ENCODE peak calls at places on chromosomes 1 and 21, in five cellular contexts. D, S, C, A and I are unnamed samples.

GRCh38 chr21:23531444-23531843 is 2075.8 kb downstream of the MRPL39 start:
- DNase-seq in D (no peak), S (no peak), C (no peak), A (no peak), I (no peak)

GRCh38 chr1:161098161-161099068 is at the start of gene KLHDC9:
- DNase-seq in D (peak), S (peak), C (no peak), A (peak), I (peak)

GRCh38 chr1:178364782-178365181 is 132.0 kb downstream of the CLEC20A start:
- DNase-seq in D (no peak), S (no peak), C (no peak), A (no peak), I (no peak)

GRCh38 chr1:90707363-90707710 is 9.8 kb downstream of the BARHL2 start:
- DNase-seq in D (peak), S (peak), C (no peak), A (peak), I (peak)

GRCh38 chr1:180580237-180580636 is 21.5 kb downstream of the OVAAL start:
- DNase-seq in D (no peak), S (no peak), C (no peak), A (peak), I (no peak)

GRCh38 chr1:9592510-9593075 is 3.9 kb downstream of the TMEM201 start:
- DNase-seq in D (no peak), S (no peak), C (no peak), A (no peak), I (no peak)

GRCh38 chr21:17848228-17848627 is 29.1 kb upstream of the C21orf91 start:
- DNase-seq in D (peak), S (peak), C (peak), A (no peak), I (no peak)

GRCh38 chr1:155051777-155052398 is 772 bp downstream of the ADAM15 start:
- DNase-seq in D (no peak), S (peak), C (no peak), A (peak), I (peak)

GRCh38 chr1:184387069-184387870 is 441 bp downstream of the C1orf21 start:
- DNase-seq in D (no peak), S (peak), C (no peak), A (peak), I (peak)

GRCh38 chr1:22814176-22815042 is 103.8 kb downstream of the EPHB2 start:
- DNase-seq in D (no peak), S (no peak), C (no peak), A (no peak), I (no peak)

GRCh38 chr1:101960164-101960563 is 36.6 kb downstream of the OLFM3 start:
- DNase-seq in D (no peak), S (no peak), C (no peak), A (no peak), I (no peak)

GRCh38 chr1:235067396-235068154 is 61.1 kb downstream of the TOMM20 start:
- DNase-seq in D (peak), S (no peak), C (peak), A (no peak), I (peak)

GRCh38 chr1:221667504-221667903 is 74.4 kb downstream of the DUSP10 start:
- DNase-seq in D (peak), S (no peak), C (peak), A (no peak), I (no peak)

GRCh38 chr1:59446257-59446901 is 149.5 kb downstream of the FGGY start:
- DNase-seq in D (no peak), S (no peak), C (peak), A (peak), I (no peak)

GRCh38 chr1:25820247-25821111 is 725 bp downstream of the MTFR1L start:
- DNase-seq in D (no peak), S (peak), C (no peak), A (peak), I (peak)

GRCh38 chr1:151867785-151868403 is 14.4 kb upstream of the THEM5 start:
- DNase-seq in D (no peak), S (no peak), C (no peak), A (no peak), I (peak)

GRCh38 chr1:98055457-98055856 is 134.6 kb upstream of the DPYD start:
- DNase-seq in D (no peak), S (no peak), C (no peak), A (no peak), I (no peak)

GRCh38 chr1:101239095-101240040 is 2.5 kb downstream of the S1PR1 start:
- DNase-seq in D (no peak), S (no peak), C (no peak), A (no peak), I (peak)

GRCh38 chr21:25563399-25564116 is 43.7 kb downstream of the MRPL39 start:
- DNase-seq in D (no peak), S (no peak), C (no peak), A (no peak), I (peak)

GRCh38 chr1:85058311-85058710 is 10.0 kb upstream of the MCOLN3 start:
- DNase-seq in D (no peak), S (peak), C (no peak), A (no peak), I (no peak)

GRCh38 chr1:30423570-30423969 is 299.8 kb downstream of the MATN1 start:
- DNase-seq in D (no peak), S (no peak), C (no peak), A (no peak), I (no peak)

GRCh38 chr1:67230539-67230938 is 64.3 kb downstream of the IL23R start:
- DNase-seq in D (no peak), S (no peak), C (no peak), A (no peak), I (no peak)

GRCh38 chr1:238789916-238790667 is 596.3 kb upstream of the CHRM3 start:
- DNase-seq in D (no peak), S (no peak), C (no peak), A (no peak), I (no peak)

GRCh38 chr1:211258310-211258755 is 833 bp upstream of the RCOR3 start:
- DNase-seq in D (peak), S (peak), C (peak), A (peak), I (peak)

GRCh38 chr1:183327429-183328290 is 90.5 kb downstream of the NMNAT2 start:
- DNase-seq in D (no peak), S (no peak), C (no peak), A (no peak), I (no peak)

GRCh38 chr21:35048706-35049617 is at the start of gene RUNX1:
- DNase-seq in D (no peak), S (peak), C (no peak), A (no peak), I (peak)

GRCh38 chr21:35282944-35283343 is 233.8 kb upstream of the RUNX1 start:
- DNase-seq in D (no peak), S (no peak), C (no peak), A (no peak), I (no peak)

GRCh38 chr1:29635501-29636263 is 399.4 kb downstream of the PTPRU start:
- DNase-seq in D (no peak), S (no peak), C (no peak), A (no peak), I (no peak)

GRCh38 chr21:39441502-39442475 is 3.8 kb downstream of the LCA5L start:
- DNase-seq in D (no peak), S (peak), C (no peak), A (peak), I (peak)

GRCh38 chr1:226986496-226987178 is 46.5 kb downstream of the COQ8A start:
- DNase-seq in D (no peak), S (no peak), C (no peak), A (no peak), I (no peak)

GRCh38 chr1:95578462-95578861 is 344.5 kb downstream of the RWDD3 start:
- DNase-seq in D (no peak), S (no peak), C (no peak), A (no peak), I (no peak)

GRCh38 chr21:36693144-36694040 is 5.5 kb upstream of the SIM2 start:
- DNase-seq in D (no peak), S (peak), C (no peak), A (peak), I (no peak)
- TF ChIP-seq CTCF in D (peak), S (peak), C (no peak), A (peak), I (no peak)

DNA sequence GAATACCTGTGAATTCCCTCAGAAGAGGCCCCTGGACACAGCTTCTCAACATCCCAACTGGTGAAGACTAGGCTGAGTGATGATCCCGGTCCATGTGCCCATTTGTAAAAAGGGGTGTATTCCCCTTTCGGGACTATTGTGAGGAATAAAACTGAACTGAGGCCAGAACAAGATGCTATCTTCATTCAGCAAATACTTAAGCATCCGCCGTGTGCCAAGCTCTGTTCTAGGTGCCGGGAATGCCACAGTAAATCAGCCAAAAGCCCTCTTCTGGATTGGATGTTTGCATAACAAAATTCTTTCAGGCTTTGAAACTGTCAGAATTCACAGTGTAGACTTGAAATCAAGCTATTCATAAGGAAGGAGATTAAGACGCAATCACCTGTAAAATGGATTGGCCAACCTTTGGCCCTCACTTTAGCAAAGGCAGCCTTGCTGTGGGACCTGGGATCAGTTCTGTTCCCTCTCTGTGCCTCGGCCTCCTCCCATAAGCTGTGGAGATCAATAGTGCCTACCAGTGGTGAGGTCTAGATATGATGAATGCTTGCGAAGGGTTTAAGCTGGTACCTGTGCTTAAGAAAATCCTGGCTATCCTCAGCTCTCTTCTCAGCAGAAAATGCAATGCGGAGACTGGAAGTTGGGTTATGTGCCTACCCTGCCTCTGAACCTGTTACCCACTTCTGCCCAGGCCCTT is 1.8 kb downstream of the ALPL start:
- DNase-seq in D (no peak), S (no peak), C (no peak), A (no peak), I (no peak)
- TF ChIP-seq CTCF in D (peak), S (no peak), C (no peak), A (peak), I (no peak)

DNA sequence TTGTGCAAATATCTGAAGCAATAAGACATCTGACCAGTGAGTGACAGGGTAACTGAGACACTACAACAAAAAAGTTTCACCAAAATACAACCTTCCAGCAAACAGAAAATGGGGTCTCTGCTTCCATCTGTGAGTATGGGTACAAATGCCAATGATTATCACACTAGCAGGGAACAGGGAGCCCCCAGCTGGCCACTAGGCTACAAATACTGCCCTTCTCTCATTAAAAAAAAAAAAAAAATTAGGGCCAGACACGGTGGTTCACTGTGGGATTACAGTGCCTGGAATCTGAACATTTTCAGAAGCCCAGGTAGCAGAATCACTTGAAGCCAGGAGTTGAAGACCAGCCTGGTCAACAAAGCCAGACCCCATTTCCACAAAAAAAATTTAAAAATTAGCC is 48.4 kb upstream of the EDARADD start:
- DNase-seq in D (no peak), S (peak), C (no peak), A (peak), I (peak)
- TF ChIP-seq CTCF in D (peak), S (no peak), C (no peak), A (peak), I (no peak)

GRCh38 chr1:149885364-149886111 is 13.8 kb upstream of the BOLA1 start:
- DNase-seq in D (no peak), S (no peak), C (no peak), A (peak), I (peak)
- TF ChIP-seq CTCF in D (peak), S (no peak), C (no peak), A (no peak), I (no peak)

GRCh38 chr1:212317916-212318315 is 32.7 kb downstream of the PPP2R5A start:
- DNase-seq in D (no peak), S (no peak), C (no peak), A (no peak), I (no peak)

GRCh38 chr1:212313616-212314015 is 28.4 kb downstream of the PPP2R5A start:
- DNase-seq in D (no peak), S (no peak), C (peak), A (no peak), I (no peak)

GRCh38 chr1:212315184-212315583 is 30.0 kb downstream of the PPP2R5A start:
- DNase-seq in D (no peak), S (no peak), C (no peak), A (no peak), I (no peak)

GRCh38 chr1:212311836-212312497 is 26.8 kb downstream of the PPP2R5A start:
- DNase-seq in D (no peak), S (no peak), C (no peak), A (no peak), I (no peak)

DNA sequence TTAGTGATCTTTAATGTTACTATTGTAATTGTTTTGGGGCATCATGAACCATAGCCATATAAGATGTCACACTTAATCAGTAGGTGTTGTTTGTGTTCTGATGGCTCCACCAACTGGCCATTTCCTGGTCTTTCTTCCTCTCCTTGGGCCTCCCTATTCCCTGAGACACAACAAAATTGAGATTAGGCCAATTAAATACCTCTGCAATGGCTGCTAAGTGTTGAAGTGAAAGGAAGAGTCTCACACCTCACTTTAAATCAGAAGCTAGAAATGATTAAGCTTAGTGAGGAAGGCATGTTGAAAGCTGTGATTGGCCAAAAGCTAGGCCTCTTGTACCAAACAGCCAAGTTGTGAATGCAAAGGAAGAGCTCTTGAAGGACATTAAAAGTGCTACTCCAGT is 30.7 kb downstream of the PPP2R5A start:
- DNase-seq in D (no peak), S (peak), C (no peak), A (peak), I (peak)
- TF ChIP-seq CTCF in D (peak), S (peak), C (no peak), A (peak), I (peak)

GRCh38 chr1:60705026-60705425 is 377.3 kb upstream of the NFIA start:
- DNase-seq in D (no peak), S (no peak), C (no peak), A (no peak), I (no peak)
- TF ChIP-seq CTCF in D (no peak), S (no peak), C (no peak), A (no peak), I (no peak)